ENCODE peak calls at places on chromosomes 6 and 20, in four cellular contexts. N is IMR-90, T is K562, F is endothelial cell of umbilical vein. G is an unnamed sample.
A peak's percentile ranks its signal among the peaks of the same experiment; 100 is the strongest.

GRCh38 chr20:62429455-62430310 is 2.3 kb upstream of the RBBP8NL start:
- DNase-seq in F (no peak), T (no peak), N (no peak), G (no peak)

GRCh38 chr20:8331740-8332412 is 199.8 kb downstream of the PLCB1 start:
- DNase-seq in T (no peak), N (peak; percentile 76), F (no peak), G (no peak)

GRCh38 chr6:141195251-141195832 is 937.4 kb upstream of the GJE1 start:
- DNase-seq in N (no peak), F (no peak), T (no peak), G (no peak)

GRCh38 chr20:14069796-14070195 is 74.5 kb downstream of the MACROD2 start:
- DNase-seq in N (no peak), F (no peak), T (peak; percentile 1), G (no peak)

GRCh38 chr20:51529758-51530157 is 12.8 kb downstream of the NFATC2 start:
- DNase-seq in N (peak; percentile 61), F (no peak), T (no peak), G (no peak)

GRCh38 chr20:51661609-51662178 is 106.5 kb downstream of the ATP9A start:
- DNase-seq in F (peak; percentile 79), N (peak; percentile 79), T (no peak), G (no peak)

GRCh38 chr6:169702640-169703246 is 817 bp downstream of the C6orf120 start:
- DNase-seq in F (no peak), T (peak; percentile 57), N (peak; percentile 19), G (no peak)

GRCh38 chr6:161748535-161749386 is 474.9 kb upstream of the AGPAT4 start:
- DNase-seq in F (peak; percentile 5), T (peak; percentile 53), N (no peak), G (no peak)

GRCh38 chr20:32490942-32491763 is 94.0 kb downstream of the NOL4L start:
- DNase-seq in F (no peak), T (no peak), N (no peak), G (no peak)

GRCh38 chr6:42704937-42705374 is 17.4 kb downstream of the PRPH2 start:
- DNase-seq in T (no peak), F (no peak), N (no peak), G (no peak)

GRCh38 chr20:41453006-41453950 is 86.7 kb upstream of the EMILIN3 start:
- DNase-seq in T (no peak), N (no peak), F (no peak), G (no peak)

GRCh38 chr6:150004101-150004782 is 21.1 kb downstream of the RAET1L start:
- DNase-seq in T (no peak), N (no peak), F (no peak), G (no peak)

GRCh38 chr20:2379511-2380229 is 1.0 kb upstream of the TGM6 start:
- DNase-seq in T (no peak), F (no peak), N (no peak), G (no peak)

GRCh38 chr6:157169656-157170055 is 153.7 kb downstream of the TMEM242 start:
- DNase-seq in F (no peak), T (no peak), N (no peak), G (no peak)

GRCh38 chr6:31204751-31205145 is 34.3 kb upstream of the POU5F1 start:
- DNase-seq in N (peak; percentile 18), F (no peak), T (no peak), G (no peak)

GRCh38 chr6:168021581-168021980 is 24.1 kb downstream of the KIF25 start:
- DNase-seq in F (no peak), T (no peak), N (no peak), G (no peak)

GRCh38 chr6:121694389-121695185 is 259.1 kb downstream of the GJA1 start:
- DNase-seq in F (peak; percentile 34), N (peak; percentile 45), T (no peak), G (no peak)

GRCh38 chr20:62707281-62707941 is 1.2 kb upstream of the NTSR1 start:
- DNase-seq in T (no peak), N (no peak), F (no peak), G (no peak)

GRCh38 chr6:72689107-72689954 is 67.5 kb downstream of the KCNQ5 start:
- DNase-seq in N (no peak), T (no peak), F (no peak), G (no peak)

GRCh38 chr6:63576147-63576772 is 4.0 kb downstream of the LOC128125822 start:
- DNase-seq in F (no peak), N (no peak), T (no peak), G (no peak)

GRCh38 chr6:63572733-63573139 is 456 bp downstream of the LOC128125822 start:
- DNase-seq in N (no peak), T (peak; percentile 36), F (no peak), G (no peak)

GRCh38 chr6:63573899-63574553 is 1.7 kb downstream of the LOC128125822 start:
- DNase-seq in T (peak; percentile 64), N (peak; percentile 64), F (peak; percentile 77), G (no peak)

GRCh38 chr6:63573140-63573898 is 1.0 kb downstream of the LOC128125822 start:
- DNase-seq in T (peak; percentile 61), F (peak; percentile 75), N (peak; percentile 55), G (no peak)

GRCh38 chr6:63574554-63574900 is 2.2 kb downstream of the LOC128125822 start:
- DNase-seq in T (no peak), N (no peak), F (no peak), G (no peak)
- H3K27ac ChIP-seq in T (no peak overlapping the region), N (peak overlapping the region; percentile 99), F (no peak overlapping the region), G (peak overlapping the region; percentile 100)

GRCh38 chr20:43029161-43029560 is 160.5 kb downstream of the PTPRT start:
- DNase-seq in N (no peak), T (no peak), F (no peak), G (no peak)

GRCh38 chr20:43037605-43038309 is 151.9 kb downstream of the PTPRT start:
- DNase-seq in F (no peak), N (no peak), T (no peak), G (no peak)

GRCh38 chr20:43034981-43035724 is 154.6 kb downstream of the PTPRT start:
- DNase-seq in T (no peak), F (no peak), N (no peak), G (no peak)

GRCh38 chr20:43028470-43028869 is 161.2 kb downstream of the PTPRT start:
- DNase-seq in T (no peak), N (no peak), F (no peak), G (no peak)

GRCh38 chr20:43032459-43032858 is 157.2 kb downstream of the PTPRT start:
- DNase-seq in N (no peak), F (no peak), T (no peak), G (no peak)
- H3K9me1 ChIP-seq in N (no peaks in the 10 kb centered on the region), F (no peaks in the 10 kb centered on the region), T (no peaks in the 10 kb centered on the region), G (no peaks in the 10 kb centered on the region)

DNA sequence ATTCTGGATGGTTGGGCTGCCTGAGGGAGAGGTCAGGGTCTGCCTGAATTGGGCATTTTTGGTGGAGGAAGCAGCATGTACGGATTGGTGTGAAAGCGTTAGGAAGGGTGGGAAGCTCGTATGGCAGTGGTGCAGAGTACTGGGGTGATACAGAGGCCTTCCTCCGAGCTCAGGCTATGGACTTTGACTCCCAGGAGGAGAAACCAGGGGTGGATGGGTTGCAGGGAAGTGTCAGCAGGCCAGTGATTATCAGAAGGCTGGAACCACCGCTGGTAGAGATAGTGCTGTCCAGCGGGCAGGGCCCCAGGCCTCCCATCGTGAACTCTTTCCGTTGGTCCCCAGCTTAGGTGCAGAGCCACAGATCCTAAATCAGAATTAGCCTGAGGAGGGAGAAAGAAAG is 5.3 kb downstream of the WFDC5 start:
- DNase-seq in F (no peak), N (no peak), T (no peak), G (no peak)
- TF ChIP-seq CTCF in F (no peak), N (no peak), T (no peak), G (no peak)

GRCh38 chr6:38588631-38589366 is 50.9 kb downstream of the BTBD9 start:
- DNase-seq in N (peak; percentile 76), T (no peak), F (no peak), G (no peak)
- H3K27ac ChIP-seq in N (no peak overlapping the region), T (no peak overlapping the region), F (no peak overlapping the region), G (no peak overlapping the region)

DNA sequence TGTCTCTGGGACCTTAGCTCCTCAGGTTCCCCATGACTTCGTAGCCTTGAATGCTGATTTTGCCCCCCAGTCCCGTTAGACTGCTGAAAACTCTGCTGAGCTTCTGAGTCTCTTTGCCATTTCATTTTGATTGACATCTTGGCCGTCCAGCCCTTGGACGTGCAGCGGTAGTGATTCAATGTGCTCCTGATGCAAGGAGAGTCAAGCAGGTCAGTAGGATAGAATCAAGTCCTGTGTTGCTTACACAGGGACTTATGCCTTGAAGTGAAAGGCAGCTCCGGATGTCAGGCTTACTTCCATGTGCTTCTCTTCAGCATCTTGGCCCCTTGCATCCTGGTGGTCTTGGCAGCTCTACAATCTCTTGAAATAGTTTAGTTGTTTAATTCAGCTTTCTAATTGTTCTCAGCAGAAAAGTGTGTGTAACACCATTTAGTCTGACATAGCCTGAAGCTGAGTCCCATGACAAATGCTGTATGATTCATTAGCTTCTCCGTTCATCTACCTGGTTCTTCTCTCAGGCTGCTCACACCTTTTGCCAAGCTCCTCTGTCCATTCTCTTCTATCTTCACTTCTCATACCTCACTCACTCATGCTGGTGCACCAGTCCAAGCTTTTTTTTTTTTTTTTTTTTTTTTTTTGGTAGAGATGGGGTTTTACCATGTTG is 76.0 kb downstream of the EZR start:
- DNase-seq in T (no peak), F (no peak), N (no peak), G (no peak)
- H3K9me1 ChIP-seq in T (no peaks in the 10 kb centered on the region), F (no peaks in the 10 kb centered on the region), N (peaks cover 5% of the 10 kb centered on the region), G (no peaks in the 10 kb centered on the region)

GRCh38 chr6:16633961-16634360 is 127.3 kb downstream of the ATXN1 start:
- DNase-seq in F (no peak), N (no peak), T (no peak), G (no peak)
- TF ChIP-seq CTCF in F (no peak), N (no peak), T (no peak), G (no peak)

GRCh38 chr6:33729059-33729458 is 17.6 kb upstream of the UQCC2 start:
- DNase-seq in T (no peak), N (no peak), F (no peak), G (no peak)
- H3K27ac ChIP-seq in T (no peak overlapping the region), N (no peak overlapping the region), F (no peak overlapping the region), G (no peak overlapping the region)

GRCh38 chr6:124294572-124294971 is 490.9 kb downstream of the NKAIN2 start:
- DNase-seq in T (no peak), F (no peak), N (no peak), G (no peak)

GRCh38 chr6:124297507-124297906 is 493.8 kb downstream of the NKAIN2 start:
- DNase-seq in F (no peak), T (no peak), N (no peak), G (no peak)

GRCh38 chr6:124303971-124304370 is 500.3 kb downstream of the NKAIN2 start:
- DNase-seq in N (no peak), T (no peak), F (no peak), G (no peak)

DNA sequence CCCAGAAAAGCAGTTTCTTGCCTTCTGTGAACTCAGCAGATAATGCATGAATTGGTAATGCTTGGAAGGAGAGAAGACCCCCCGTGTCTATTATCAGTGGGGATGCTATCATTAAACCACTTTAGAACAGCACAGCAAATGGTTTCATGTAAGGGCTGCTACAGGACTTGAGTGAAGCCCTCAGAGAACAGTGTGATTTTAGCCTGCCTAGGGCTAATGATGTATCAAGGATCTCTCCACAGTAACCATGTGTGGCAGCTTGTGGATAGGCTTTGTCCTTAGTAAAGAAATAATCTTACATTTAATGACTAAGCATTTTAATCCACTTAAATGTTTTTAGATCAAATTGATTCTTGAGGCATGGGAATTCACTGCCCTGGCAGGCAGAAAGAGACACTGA is 495.0 kb downstream of the NKAIN2 start:
- DNase-seq in N (no peak), F (no peak), T (no peak), G (no peak)
- H3K9me1 ChIP-seq in N (no peaks in the 10 kb centered on the region), F (no peaks in the 10 kb centered on the region), T (no peaks in the 10 kb centered on the region), G (no peaks in the 10 kb centered on the region)

G was measured in keratinocyte.